ENCODE peak calls at places on chromosome 4, in ten cellular contexts. W is upper lobe of left lung, X is prostate gland, H is hepatocyte, U is cardiac muscle cell, N is pancreas, D is psoas muscle, B is heart left ventricle, I is colonic mucosa, R is IMR-90. S is an unnamed sample.
A peak's percentile ranks its signal among the peaks of the same experiment; 100 is the strongest.

GRCh38 chr4:38310446-38311043 is 350.3 kb downstream of the PTTG2 start:
- DNase-seq in W (no peak), X (no peak), H (no peak), U (no peak), N (no peak), D (no peak), B (no peak), I (no peak), R (no peak), S (no peak)

GRCh38 chr4:22766068-22766467 is 73.3 kb downstream of the GBA3 start:
- DNase-seq in W (no peak), X (no peak), H (no peak), U (no peak), N (no peak), D (no peak), B (no peak), I (no peak), R (no peak), S (no peak)

GRCh38 chr4:184168406-184169019 is 49.2 kb downstream of the ENPP6 start:
- DNase-seq in W (peak; percentile 96), X (peak; percentile 41), H (peak; percentile 89), U (peak; percentile 79), N (peak; percentile 86), D (peak; percentile 71), B (peak; percentile 79), I (peak; percentile 54), R (peak; percentile 47), S (peak; percentile 83)

GRCh38 chr4:1565598-1566295 is 118.4 kb downstream of the FAM53A start:
- DNase-seq in W (peak; percentile 68), X (no peak), H (no peak), U (no peak), N (peak; percentile 58), D (peak; percentile 5), B (peak; percentile 18), I (no peak), R (no peak), S (no peak)

GRCh38 chr4:90540536-90540935 is 413.3 kb downstream of the CCSER1 start:
- DNase-seq in W (no peak), X (no peak), H (no peak), U (no peak), N (no peak), D (no peak), B (no peak), I (no peak), R (no peak), S (no peak)

GRCh38 chr4:2663275-2663674 is 92.9 kb downstream of the TNIP2 start:
- DNase-seq in W (no peak), X (no peak), H (no peak), U (peak; percentile 32), N (no peak), D (no peak), B (no peak), I (no peak), R (no peak), S (no peak)

GRCh38 chr4:38354421-38354820 is 309.6 kb upstream of the KLF3 start:
- DNase-seq in W (no peak), X (no peak), H (no peak), U (no peak), N (no peak), D (no peak), B (no peak), I (no peak), R (no peak), S (no peak)

GRCh38 chr4:155510771-155511170 is 134.0 kb upstream of the MAP9 start:
- DNase-seq in W (no peak), X (no peak), H (no peak), U (no peak), N (no peak), D (no peak), B (no peak), I (no peak), R (no peak), S (no peak)

GRCh38 chr4:144583658-144584057 is 62.3 kb upstream of the HHIP start:
- DNase-seq in W (no peak), X (no peak), H (no peak), U (peak; percentile 58), N (no peak), D (no peak), B (no peak), I (no peak), R (peak; percentile 47), S (no peak)

GRCh38 chr4:127731406-127731805 is 1.2 kb downstream of the SLC25A31 start:
- DNase-seq in W (peak; percentile 33), X (no peak), H (no peak), U (no peak), N (no peak), D (no peak), B (no peak), I (no peak), R (no peak), S (no peak)

DNA sequence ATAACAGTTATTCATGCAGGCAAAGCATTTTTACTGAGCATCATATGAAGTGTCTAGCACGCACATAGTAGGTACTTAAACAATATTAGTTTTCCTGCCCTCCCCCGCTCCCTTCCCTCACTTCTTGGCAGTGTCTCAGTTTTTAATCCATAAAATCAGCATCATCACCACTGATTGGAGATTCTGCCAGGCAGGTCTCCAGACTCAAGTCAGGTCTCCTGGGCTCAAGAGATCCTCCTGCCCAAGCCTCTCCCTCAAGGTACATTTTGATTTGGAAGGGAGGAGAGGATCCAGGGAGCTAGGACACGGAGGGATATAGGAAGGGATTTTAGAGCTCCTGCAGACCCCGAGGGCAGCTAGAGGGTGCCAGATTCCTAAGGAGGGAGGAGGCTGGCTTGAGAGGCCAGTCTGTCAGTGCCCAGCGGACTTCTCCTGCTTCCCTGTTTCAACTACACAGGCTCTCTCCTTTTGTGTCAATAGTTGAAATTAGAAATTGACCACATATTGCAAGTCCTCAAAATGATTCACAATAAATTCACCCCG is 4.4 kb upstream of the FAT1 start:
- DNase-seq in W (no peak), X (no peak), H (peak; percentile 35), U (peak; percentile 50), N (no peak), D (no peak), B (no peak), I (peak; percentile 59), R (no peak), S (no peak)
- TF ChIP-seq CTCF in W (no peak), X (no peak), H (peak; percentile 29), U (no peak), N (no peak), D (no peak), B (no peak), I (no peak), R (no peak), S (no peak)

GRCh38 chr4:4851906-4852305 is 7.6 kb upstream of the MSX1 start:
- DNase-seq in W (no peak), X (no peak), H (no peak), U (no peak), N (no peak), D (no peak), B (no peak), I (no peak), R (no peak), S (no peak)
- H3K27me3 ChIP-seq in W (peaks cover 51% of the 10 kb centered on the region), X (peaks cover 17% of the 10 kb centered on the region), H (peaks cover 47% of the 10 kb centered on the region), U (peaks cover 67% of the 10 kb centered on the region), N (peaks cover 15% of the 10 kb centered on the region), D (peaks cover 98% of the 10 kb centered on the region), B (peaks cover 62% of the 10 kb centered on the region), I (peaks cover 58% of the 10 kb centered on the region), R (peaks cover 32% of the 10 kb centered on the region), S (peaks cover 100% of the 10 kb centered on the region)

GRCh38 chr4:169253087-169253675 is 17.6 kb downstream of the SH3RF1 start:
- DNase-seq in W (no peak), X (no peak), H (no peak), U (no peak), N (no peak), D (no peak), B (no peak), I (no peak), R (no peak), S (no peak)

GRCh38 chr4:169250796-169251195 is 20.0 kb downstream of the SH3RF1 start:
- DNase-seq in W (no peak), X (no peak), H (no peak), U (no peak), N (no peak), D (no peak), B (no peak), I (no peak), R (no peak), S (no peak)

GRCh38 chr4:169251291-169252235 is 19.2 kb downstream of the SH3RF1 start:
- DNase-seq in W (no peak), X (no peak), H (peak; percentile 64), U (no peak), N (no peak), D (no peak), B (no peak), I (peak; percentile 57), R (no peak), S (no peak)

GRCh38 chr4:169253904-169254303 is 16.9 kb downstream of the SH3RF1 start:
- DNase-seq in W (no peak), X (no peak), H (no peak), U (peak; percentile 57), N (no peak), D (no peak), B (no peak), I (no peak), R (peak; percentile 94), S (no peak)

DNA sequence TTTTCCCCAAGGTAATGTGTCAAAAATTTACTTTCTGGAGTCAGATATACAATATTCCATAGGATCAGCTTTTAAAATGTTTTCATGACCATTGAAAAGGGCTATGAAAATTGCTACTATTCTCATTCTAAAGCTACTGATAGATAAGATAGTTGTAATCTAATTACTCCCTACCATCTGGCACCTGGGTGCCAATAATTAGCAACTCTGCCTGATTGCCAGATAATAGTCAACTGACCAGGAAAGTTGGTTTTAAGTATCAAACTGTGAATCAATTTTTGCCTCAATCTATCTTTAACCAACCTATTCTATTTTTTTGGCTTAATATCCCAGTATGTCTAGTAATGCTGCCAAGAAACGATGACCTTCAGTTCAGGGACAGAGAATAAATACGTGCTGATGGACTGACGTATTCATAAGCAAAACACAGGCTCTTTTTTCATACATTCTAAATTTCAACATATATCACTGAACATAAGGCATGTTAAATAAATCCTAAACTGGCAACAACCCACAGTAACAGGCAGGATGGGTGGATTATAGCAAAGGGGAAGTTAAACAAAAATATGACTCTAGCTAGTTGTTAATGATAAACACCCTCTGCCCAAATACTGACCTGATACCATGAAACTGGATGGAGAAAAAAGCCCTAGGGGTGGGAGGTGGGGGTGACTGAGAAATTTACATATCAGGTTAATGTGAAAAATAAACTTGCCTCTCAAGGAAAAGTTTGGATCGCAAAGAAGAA is 18.2 kb downstream of the SH3RF1 start:
- DNase-seq in W (no peak), X (no peak), H (no peak), U (peak; percentile 54), N (no peak), D (no peak), B (no peak), I (no peak), R (peak; percentile 51), S (no peak)
- H3K4me1 ChIP-seq in W (peaks cover 40% of the 10 kb centered on the region), X (peaks cover 6% of the 10 kb centered on the region), H (peaks cover 58% of the 10 kb centered on the region), U (peaks cover 17% of the 10 kb centered on the region), N (peaks cover 71% of the 10 kb centered on the region), D (peaks cover 46% of the 10 kb centered on the region), B (peaks cover 74% of the 10 kb centered on the region), I (peaks cover 16% of the 10 kb centered on the region), R (peaks cover 26% of the 10 kb centered on the region), S (peaks cover 68% of the 10 kb centered on the region)

GRCh38 chr4:69383281-69383680 is 103.0 kb downstream of the UGT2B28 start:
- DNase-seq in W (no peak), X (no peak), H (no peak), U (no peak), N (no peak), D (no peak), B (no peak), I (no peak), R (no peak), S (no peak)

GRCh38 chr4:69376450-69376849 is 96.2 kb downstream of the UGT2B28 start:
- DNase-seq in W (no peak), X (no peak), H (no peak), U (no peak), N (no peak), D (no peak), B (no peak), I (no peak), R (no peak), S (no peak)

GRCh38 chr4:69377562-69377961 is 97.3 kb downstream of the UGT2B28 start:
- DNase-seq in W (no peak), X (no peak), H (no peak), U (no peak), N (no peak), D (no peak), B (no peak), I (no peak), R (no peak), S (no peak)
- TF ChIP-seq CTCF in W (no peak), X (no peak), H (no peak), U (no peak), N (no peak), D (no peak), B (no peak), I (no peak), R (no peak), S (no peak)